ENCODE peak calls at places on chromosomes 3 and 15, in ten cellular contexts. One of them, this sample, is unnamed.
A peak's percentile ranks its signal among the peaks of the same experiment; 100 is the strongest.

GRCh38 chr15:41873711-41874110 is 20.1 kb downstream of the SPTBN5 start:
- DNase-seq in AML-193: no peak
- DNase-seq in fibroblast of lung: no peak
- DNase-seq in cerebellar cortex: no peak
- DNase-seq in frontal cortex: no peak
- DNase-seq in T-helper 9 cell: no peak
- DNase-seq in GM12878: no peak
- DNase-seq in activated CD8-positive, alpha-beta memory T cell treated with anti-CD3 and anti-CD28 coated beads for 48 hours: no peak
- DNase-seq in T follicular helper cell: no peak
- DNase-seq in ascending aorta: no peak
- DNase-seq in this sample: no peak

GRCh38 chr15:80159811-80160569 is 7.2 kb downstream of the FAH start:
- DNase-seq in AML-193: no peak
- DNase-seq in cerebellar cortex: no peak
- DNase-seq in T-helper 9 cell: no peak
- DNase-seq in ascending aorta: no peak
- DNase-seq in T follicular helper cell: no peak
- DNase-seq in activated CD8-positive, alpha-beta memory T cell treated with anti-CD3 and anti-CD28 coated beads for 48 hours: no peak
- DNase-seq in GM12878: no peak
- DNase-seq in frontal cortex: no peak
- DNase-seq in fibroblast of lung: peak; percentile 82
- DNase-seq in this sample: no peak

GRCh38 chr3:128449111-128449638 is 17.5 kb downstream of the DNAJB8 start:
- DNase-seq in AML-193: no peak
- DNase-seq in activated CD8-positive, alpha-beta memory T cell treated with anti-CD3 and anti-CD28 coated beads for 48 hours: no peak
- DNase-seq in fibroblast of lung: no peak
- DNase-seq in cerebellar cortex: no peak
- DNase-seq in GM12878: no peak
- DNase-seq in T follicular helper cell: no peak
- DNase-seq in T-helper 9 cell: no peak
- DNase-seq in ascending aorta: no peak
- DNase-seq in frontal cortex: no peak
- DNase-seq in this sample: no peak

GRCh38 chr3:15268033-15268631 is 62.1 kb downstream of the CAPN7 start:
- DNase-seq in activated CD8-positive, alpha-beta memory T cell treated with anti-CD3 and anti-CD28 coated beads for 48 hours: peak; percentile 55
- DNase-seq in T follicular helper cell: peak; percentile 79
- DNase-seq in T-helper 9 cell: peak; percentile 82
- DNase-seq in ascending aorta: no peak
- DNase-seq in GM12878: no peak
- DNase-seq in AML-193: peak; percentile 91
- DNase-seq in fibroblast of lung: peak; percentile 76
- DNase-seq in frontal cortex: peak; percentile 76
- DNase-seq in cerebellar cortex: peak; percentile 92
- DNase-seq in this sample: peak; percentile 88

GRCh38 chr15:77550275-77551251 is 82.1 kb downstream of the LINGO1 start:
- DNase-seq in T-helper 9 cell: no peak
- DNase-seq in cerebellar cortex: no peak
- DNase-seq in fibroblast of lung: peak; percentile 15
- DNase-seq in frontal cortex: no peak
- DNase-seq in AML-193: no peak
- DNase-seq in GM12878: no peak
- DNase-seq in T follicular helper cell: no peak
- DNase-seq in ascending aorta: no peak
- DNase-seq in activated CD8-positive, alpha-beta memory T cell treated with anti-CD3 and anti-CD28 coated beads for 48 hours: no peak
- DNase-seq in this sample: no peak

GRCh38 chr3:181493423-181493822 is 218.3 kb upstream of the SOX2 start:
- DNase-seq in activated CD8-positive, alpha-beta memory T cell treated with anti-CD3 and anti-CD28 coated beads for 48 hours: no peak
- DNase-seq in GM12878: no peak
- DNase-seq in cerebellar cortex: no peak
- DNase-seq in T-helper 9 cell: no peak
- DNase-seq in T follicular helper cell: no peak
- DNase-seq in frontal cortex: no peak
- DNase-seq in AML-193: no peak
- DNase-seq in ascending aorta: no peak
- DNase-seq in fibroblast of lung: peak; percentile 87
- DNase-seq in this sample: no peak

GRCh38 chr15:42495361-42496212 is at the start of gene SNAP23:
- DNase-seq in fibroblast of lung: peak; percentile 97
- DNase-seq in AML-193: peak; percentile 81
- DNase-seq in T-helper 9 cell: peak; percentile 69
- DNase-seq in GM12878: peak; percentile 61
- DNase-seq in ascending aorta: peak; percentile 89
- DNase-seq in T follicular helper cell: peak; percentile 74
- DNase-seq in cerebellar cortex: peak; percentile 96
- DNase-seq in activated CD8-positive, alpha-beta memory T cell treated with anti-CD3 and anti-CD28 coated beads for 48 hours: peak; percentile 51
- DNase-seq in frontal cortex: peak; percentile 87
- DNase-seq in this sample: peak; percentile 92

GRCh38 chr3:128188326-128188725 is 35.0 kb downstream of the EEFSEC start:
- DNase-seq in cerebellar cortex: no peak
- DNase-seq in GM12878: no peak
- DNase-seq in ascending aorta: no peak
- DNase-seq in AML-193: no peak
- DNase-seq in T-helper 9 cell: no peak
- DNase-seq in frontal cortex: no peak
- DNase-seq in activated CD8-positive, alpha-beta memory T cell treated with anti-CD3 and anti-CD28 coated beads for 48 hours: no peak
- DNase-seq in T follicular helper cell: no peak
- DNase-seq in fibroblast of lung: peak; percentile 23
- DNase-seq in this sample: no peak